ENCODE peak calls at places on chromosomes 4 and X, in nine cellular contexts. G is NCI-H1694 treated with DMSO at 0.1 percent for 48 hours; R is endothelial cell; F is stimulated activated CD8-positive, alpha-beta memory T cell treated with anti-CD3 and anti-CD28 coated beads, Interleukin-7, amount 100 ng/mL, for 4 hours; C is nucleus accumbens; V is skeletal muscle cell; L is RPMI7951; O is T follicular helper cell; M is CD8-positive, alpha-beta T cell. B is an unnamed sample.

GRCh38 chr4:15515106-15515505 is 45.4 kb downstream of the CC2D2A start:
- DNase-seq in G (no peak), R (no peak), F (no peak), C (no peak), V (no peak), L (no peak), O (no peak), M (no peak), B (no peak)

GRCh38 chr4:113637363-113637762 is 124.2 kb downstream of the CAMK2D start:
- DNase-seq in G (no peak), R (no peak), F (no peak), C (no peak), V (no peak), L (peak; percentile 47), O (no peak), M (no peak), B (no peak)

GRCh38 chrX:93673056-93673868 is at the start of gene NAP1L3:
- DNase-seq in G (peak; percentile 94), R (peak; percentile 54), F (peak; percentile 24), C (peak; percentile 76), V (peak; percentile 57), L (peak; percentile 79), O (peak; percentile 47), M (peak; percentile 47), B (peak; percentile 77)

GRCh38 chrX:22164770-22165388 is 107.8 kb upstream of the CBLL2 start:
- DNase-seq in G (no peak), R (no peak), F (no peak), C (no peak), V (no peak), L (peak; percentile 81), O (no peak), M (no peak), B (no peak)

GRCh38 chr4:128590773-128591172 is 218.7 kb upstream of the JADE1 start:
- DNase-seq in G (no peak), R (no peak), F (no peak), C (no peak), V (no peak), L (no peak), O (no peak), M (no peak), B (no peak)

GRCh38 chr4:3492741-3493719 is 29.9 kb downstream of the DOK7 start:
- DNase-seq in G (no peak), R (no peak), F (no peak), C (no peak), V (no peak), L (no peak), O (no peak), M (no peak), B (no peak)

GRCh38 chr4:14415146-14415545 is 587.1 kb upstream of the CPEB2 start:
- DNase-seq in G (no peak), R (peak; percentile 46), F (no peak), C (no peak), V (no peak), L (peak; percentile 14), O (no peak), M (no peak), B (no peak)

GRCh38 chrX:43500996-43501694 is 155.0 kb upstream of the MAOA start:
- DNase-seq in G (no peak), R (no peak), F (no peak), C (no peak), V (no peak), L (no peak), O (no peak), M (no peak), B (no peak)

GRCh38 chr4:139808381-139809206 is 143.0 kb downstream of the MGST2 start:
- DNase-seq in G (no peak), R (no peak), F (no peak), C (no peak), V (peak; percentile 11), L (no peak), O (no peak), M (no peak), B (no peak)

GRCh38 chrX:137566746-137567473 is 983 bp downstream of the ZIC3 start:
- DNase-seq in G (no peak), R (no peak), F (no peak), C (no peak), V (no peak), L (no peak), O (no peak), M (no peak), B (no peak)

GRCh38 chrX:40871385-40872082 is 136.2 kb upstream of the MED14 start:
- DNase-seq in G (no peak), R (no peak), F (no peak), C (no peak), V (no peak), L (peak; percentile 57), O (no peak), M (no peak), B (no peak)

GRCh38 chrX:2498781-2499302 is 1.9 kb downstream of the DHRSX start:
- DNase-seq in G (no peak), R (no peak), F (no peak), C (no peak), V (no peak), L (no peak), O (no peak), M (no peak), B (no peak)

GRCh38 chrX:153681175-153681574 is 6.6 kb upstream of the SLC6A8 start:
- DNase-seq in G (no peak), R (no peak), F (no peak), C (no peak), V (no peak), L (no peak), O (no peak), M (no peak), B (peak; percentile 54)

B was measured in posterior cingulate gyrus.